ENCODE peak calls at places on chromosomes 5 and 9, in nine cellular contexts. One of them, this sample, is unnamed.

GRCh38 chr9:36102742-36103495 is 33.6 kb upstream of the GLIPR2 start:
- DNase-seq in mucosa of descending colon: peak
- DNase-seq in AG04450: no peak
- DNase-seq in sigmoid colon: peak
- DNase-seq in GM06990: peak
- DNase-seq in foreskin keratinocyte: peak
- DNase-seq in neural progenitor cell: peak
- DNase-seq in fibroblast of lung: peak
- DNase-seq in RWPE1: peak
- DNase-seq in this sample: peak

GRCh38 chr9:122140368-122141193 is 19.0 kb downstream of the NDUFA8 start:
- DNase-seq in mucosa of descending colon: no peak
- DNase-seq in AG04450: no peak
- DNase-seq in sigmoid colon: no peak
- DNase-seq in GM06990: no peak
- DNase-seq in foreskin keratinocyte: peak
- DNase-seq in neural progenitor cell: no peak
- DNase-seq in fibroblast of lung: no peak
- DNase-seq in RWPE1: no peak
- DNase-seq in this sample: no peak

GRCh38 chr5:160342413-160342941 is 27.9 kb downstream of the C1QTNF2 start:
- DNase-seq in mucosa of descending colon: no peak
- DNase-seq in AG04450: no peak
- DNase-seq in sigmoid colon: peak
- DNase-seq in GM06990: no peak
- DNase-seq in foreskin keratinocyte: peak
- DNase-seq in neural progenitor cell: no peak
- DNase-seq in fibroblast of lung: no peak
- DNase-seq in RWPE1: peak
- DNase-seq in this sample: no peak

GRCh38 chr9:79764377-79764776 is 192.6 kb downstream of the TLE4 start:
- DNase-seq in mucosa of descending colon: no peak
- DNase-seq in AG04450: peak
- DNase-seq in sigmoid colon: peak
- DNase-seq in GM06990: no peak
- DNase-seq in foreskin keratinocyte: peak
- DNase-seq in neural progenitor cell: no peak
- DNase-seq in fibroblast of lung: peak
- DNase-seq in RWPE1: peak
- DNase-seq in this sample: no peak

GRCh38 chr5:29697786-29698414 is 1495.6 kb upstream of the CDH6 start:
- DNase-seq in mucosa of descending colon: no peak
- DNase-seq in AG04450: no peak
- DNase-seq in sigmoid colon: no peak
- DNase-seq in GM06990: no peak
- DNase-seq in foreskin keratinocyte: no peak
- DNase-seq in neural progenitor cell: peak
- DNase-seq in fibroblast of lung: no peak
- DNase-seq in RWPE1: peak
- DNase-seq in this sample: no peak

GRCh38 chr9:4097991-4098390 is 201.9 kb downstream of the GLIS3 start:
- DNase-seq in mucosa of descending colon: no peak
- DNase-seq in AG04450: no peak
- DNase-seq in sigmoid colon: no peak
- DNase-seq in GM06990: no peak
- DNase-seq in foreskin keratinocyte: no peak
- DNase-seq in neural progenitor cell: no peak
- DNase-seq in fibroblast of lung: no peak
- DNase-seq in RWPE1: no peak
- DNase-seq in this sample: no peak

GRCh38 chr9:99860266-99860665 is 38.6 kb downstream of the NR4A3 start:
- DNase-seq in mucosa of descending colon: no peak
- DNase-seq in AG04450: no peak
- DNase-seq in sigmoid colon: no peak
- DNase-seq in GM06990: no peak
- DNase-seq in foreskin keratinocyte: no peak
- DNase-seq in neural progenitor cell: no peak
- DNase-seq in fibroblast of lung: no peak
- DNase-seq in RWPE1: no peak
- DNase-seq in this sample: no peak

GRCh38 chr5:65247594-65247993 is 234.1 kb downstream of the ADAMTS6 start:
- DNase-seq in mucosa of descending colon: no peak
- DNase-seq in AG04450: no peak
- DNase-seq in sigmoid colon: no peak
- DNase-seq in GM06990: no peak
- DNase-seq in foreskin keratinocyte: peak
- DNase-seq in neural progenitor cell: no peak
- DNase-seq in fibroblast of lung: no peak
- DNase-seq in RWPE1: no peak
- DNase-seq in this sample: no peak

GRCh38 chr5:149550267-149550582 is 1.0 kb downstream of the CSNK1A1 start:
- DNase-seq in mucosa of descending colon: no peak
- DNase-seq in AG04450: no peak
- DNase-seq in sigmoid colon: no peak
- DNase-seq in GM06990: no peak
- DNase-seq in foreskin keratinocyte: peak
- DNase-seq in neural progenitor cell: no peak
- DNase-seq in fibroblast of lung: peak
- DNase-seq in RWPE1: peak
- DNase-seq in this sample: no peak

GRCh38 chr5:137714931-137715330 is 21.0 kb downstream of the KLHL3 start:
- DNase-seq in mucosa of descending colon: no peak
- DNase-seq in AG04450: no peak
- DNase-seq in sigmoid colon: no peak
- DNase-seq in GM06990: no peak
- DNase-seq in foreskin keratinocyte: no peak
- DNase-seq in neural progenitor cell: no peak
- DNase-seq in fibroblast of lung: no peak
- DNase-seq in RWPE1: no peak
- DNase-seq in this sample: no peak

GRCh38 chr5:35470866-35471265 is 146.8 kb upstream of the SPEF2 start:
- DNase-seq in mucosa of descending colon: no peak
- DNase-seq in AG04450: no peak
- DNase-seq in sigmoid colon: no peak
- DNase-seq in GM06990: no peak
- DNase-seq in foreskin keratinocyte: peak
- DNase-seq in neural progenitor cell: no peak
- DNase-seq in fibroblast of lung: no peak
- DNase-seq in RWPE1: no peak
- DNase-seq in this sample: no peak

GRCh38 chr5:146510528-146510927 is 5.5 kb downstream of the GPR151 start:
- DNase-seq in mucosa of descending colon: no peak
- DNase-seq in AG04450: no peak
- DNase-seq in sigmoid colon: no peak
- DNase-seq in GM06990: no peak
- DNase-seq in foreskin keratinocyte: peak
- DNase-seq in neural progenitor cell: no peak
- DNase-seq in fibroblast of lung: peak
- DNase-seq in RWPE1: no peak
- DNase-seq in this sample: no peak

GRCh38 chr9:124321416-124321815 is 63.7 kb downstream of the NEK6 start:
- DNase-seq in mucosa of descending colon: no peak
- DNase-seq in AG04450: no peak
- DNase-seq in sigmoid colon: no peak
- DNase-seq in GM06990: no peak
- DNase-seq in foreskin keratinocyte: no peak
- DNase-seq in neural progenitor cell: no peak
- DNase-seq in fibroblast of lung: no peak
- DNase-seq in RWPE1: no peak
- DNase-seq in this sample: no peak

GRCh38 chr5:143762636-143763035 is 49.3 kb upstream of the HMHB1 start:
- DNase-seq in mucosa of descending colon: no peak
- DNase-seq in AG04450: no peak
- DNase-seq in sigmoid colon: no peak
- DNase-seq in GM06990: no peak
- DNase-seq in foreskin keratinocyte: no peak
- DNase-seq in neural progenitor cell: no peak
- DNase-seq in fibroblast of lung: no peak
- DNase-seq in RWPE1: no peak
- DNase-seq in this sample: no peak

GRCh38 chr9:21110708-21111576 is 30.7 kb downstream of the IFNW1 start:
- DNase-seq in mucosa of descending colon: no peak
- DNase-seq in AG04450: peak
- DNase-seq in sigmoid colon: no peak
- DNase-seq in GM06990: peak
- DNase-seq in foreskin keratinocyte: peak
- DNase-seq in neural progenitor cell: peak
- DNase-seq in fibroblast of lung: peak
- DNase-seq in RWPE1: peak
- DNase-seq in this sample: no peak

GRCh38 chr5:145340099-145340498 is 495.0 kb downstream of the PRELID2 start:
- DNase-seq in mucosa of descending colon: no peak
- DNase-seq in AG04450: no peak
- DNase-seq in sigmoid colon: no peak
- DNase-seq in GM06990: no peak
- DNase-seq in foreskin keratinocyte: no peak
- DNase-seq in neural progenitor cell: no peak
- DNase-seq in fibroblast of lung: no peak
- DNase-seq in RWPE1: no peak
- DNase-seq in this sample: no peak

GRCh38 chr5:105836263-105836662 is 1834.5 kb downstream of the EFNA5 start:
- DNase-seq in mucosa of descending colon: no peak
- DNase-seq in AG04450: peak
- DNase-seq in sigmoid colon: no peak
- DNase-seq in GM06990: no peak
- DNase-seq in foreskin keratinocyte: no peak
- DNase-seq in neural progenitor cell: no peak
- DNase-seq in fibroblast of lung: peak
- DNase-seq in RWPE1: no peak
- DNase-seq in this sample: no peak

GRCh38 chr9:101530076-101530711 is 3.5 kb upstream of the RNF20 start:
- DNase-seq in mucosa of descending colon: no peak
- DNase-seq in AG04450: peak
- DNase-seq in sigmoid colon: peak
- DNase-seq in GM06990: peak
- DNase-seq in foreskin keratinocyte: peak
- DNase-seq in neural progenitor cell: peak
- DNase-seq in fibroblast of lung: peak
- DNase-seq in RWPE1: peak
- DNase-seq in this sample: peak

GRCh38 chr5:42950466-42951168 is 89.5 kb downstream of the ANXA2R start:
- DNase-seq in mucosa of descending colon: peak
- DNase-seq in AG04450: peak
- DNase-seq in sigmoid colon: peak
- DNase-seq in GM06990: no peak
- DNase-seq in foreskin keratinocyte: peak
- DNase-seq in neural progenitor cell: no peak
- DNase-seq in fibroblast of lung: peak
- DNase-seq in RWPE1: peak
- DNase-seq in this sample: no peak

GRCh38 chr9:91078041-91078441 is 276.4 kb downstream of the SYK start:
- DNase-seq in mucosa of descending colon: no peak
- DNase-seq in AG04450: no peak
- DNase-seq in sigmoid colon: no peak
- DNase-seq in GM06990: no peak
- DNase-seq in foreskin keratinocyte: no peak
- DNase-seq in neural progenitor cell: no peak
- DNase-seq in fibroblast of lung: no peak
- DNase-seq in RWPE1: no peak
- DNase-seq in this sample: no peak

GRCh38 chr5:140169410-140169809 is 5.6 kb upstream of the CYSTM1 start:
- DNase-seq in mucosa of descending colon: no peak
- DNase-seq in AG04450: no peak
- DNase-seq in sigmoid colon: no peak
- DNase-seq in GM06990: no peak
- DNase-seq in foreskin keratinocyte: no peak
- DNase-seq in neural progenitor cell: no peak
- DNase-seq in fibroblast of lung: peak
- DNase-seq in RWPE1: no peak
- DNase-seq in this sample: no peak
- TF ChIP-seq CTCF in mucosa of descending colon: no peak
- TF ChIP-seq CTCF in AG04450: no peak
- TF ChIP-seq CTCF in sigmoid colon: no peak
- TF ChIP-seq CTCF in GM06990: peak
- TF ChIP-seq CTCF in foreskin keratinocyte: peak
- TF ChIP-seq CTCF in neural progenitor cell: peak
- TF ChIP-seq CTCF in fibroblast of lung: no peak
- TF ChIP-seq CTCF in RWPE1: no peak
- TF ChIP-seq CTCF in this sample: no peak

DNA sequence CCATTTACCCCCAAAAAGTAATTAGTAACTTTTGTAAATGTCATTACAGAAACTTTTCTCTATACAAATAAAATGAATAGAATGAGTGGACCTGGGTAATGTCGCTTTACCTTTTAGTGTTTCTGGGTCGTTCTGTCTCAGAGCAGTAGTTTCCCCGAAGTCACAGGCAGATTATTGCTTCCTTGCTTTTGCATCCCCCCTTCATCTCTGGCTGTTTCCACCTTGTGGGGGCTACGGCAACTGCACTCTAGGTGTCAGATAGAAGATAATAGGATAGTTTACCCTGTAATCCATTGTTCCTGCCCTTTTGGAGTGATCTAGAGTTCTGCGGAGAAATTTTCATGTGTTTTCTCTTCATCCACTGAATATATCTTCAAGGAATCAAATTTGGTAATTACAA is 68.7 kb downstream of the PRR16 start:
- DNase-seq in mucosa of descending colon: no peak
- DNase-seq in AG04450: no peak
- DNase-seq in sigmoid colon: no peak
- DNase-seq in GM06990: no peak
- DNase-seq in foreskin keratinocyte: no peak
- DNase-seq in neural progenitor cell: peak
- DNase-seq in fibroblast of lung: no peak
- DNase-seq in RWPE1: no peak
- DNase-seq in this sample: no peak
- TF ChIP-seq CTCF in mucosa of descending colon: no peak
- TF ChIP-seq CTCF in AG04450: peak
- TF ChIP-seq CTCF in sigmoid colon: no peak
- TF ChIP-seq CTCF in GM06990: peak
- TF ChIP-seq CTCF in foreskin keratinocyte: peak
- TF ChIP-seq CTCF in neural progenitor cell: peak
- TF ChIP-seq CTCF in fibroblast of lung: no peak
- TF ChIP-seq CTCF in RWPE1: no peak
- TF ChIP-seq CTCF in this sample: peak

GRCh38 chr5:1193591-1193985 is 7.8 kb upstream of the SLC6A19 start:
- DNase-seq in mucosa of descending colon: peak
- DNase-seq in AG04450: no peak
- DNase-seq in sigmoid colon: no peak
- DNase-seq in GM06990: no peak
- DNase-seq in foreskin keratinocyte: no peak
- DNase-seq in neural progenitor cell: no peak
- DNase-seq in fibroblast of lung: no peak
- DNase-seq in RWPE1: no peak
- DNase-seq in this sample: no peak
- TF ChIP-seq CTCF in mucosa of descending colon: no peak
- TF ChIP-seq CTCF in AG04450: no peak
- TF ChIP-seq CTCF in sigmoid colon: no peak
- TF ChIP-seq CTCF in GM06990: no peak
- TF ChIP-seq CTCF in foreskin keratinocyte: no peak
- TF ChIP-seq CTCF in neural progenitor cell: no peak
- TF ChIP-seq CTCF in fibroblast of lung: no peak
- TF ChIP-seq CTCF in RWPE1: no peak
- TF ChIP-seq CTCF in this sample: no peak

DNA sequence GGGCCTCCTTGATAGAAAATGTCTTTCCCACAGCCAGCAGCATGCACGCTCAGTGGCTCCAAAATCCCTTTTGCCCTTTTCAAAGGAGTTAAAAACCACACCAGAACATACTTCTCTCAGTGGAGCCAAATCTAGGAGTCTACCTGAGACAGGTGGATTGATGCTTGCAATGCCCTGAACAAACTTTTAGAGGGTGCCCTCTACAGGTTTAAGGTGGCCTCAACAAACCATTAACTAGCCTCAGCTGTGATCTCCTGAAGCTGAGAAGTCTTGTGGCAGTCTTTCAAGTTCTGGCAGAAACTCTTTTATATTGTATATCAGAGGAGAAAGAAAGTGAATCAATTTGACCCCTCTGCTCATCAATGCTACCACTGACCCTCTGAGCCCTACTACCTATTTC is 125.4 kb downstream of the MED27 start:
- DNase-seq in mucosa of descending colon: no peak
- DNase-seq in AG04450: no peak
- DNase-seq in sigmoid colon: no peak
- DNase-seq in GM06990: no peak
- DNase-seq in foreskin keratinocyte: peak
- DNase-seq in neural progenitor cell: peak
- DNase-seq in fibroblast of lung: no peak
- DNase-seq in RWPE1: no peak
- DNase-seq in this sample: no peak
- TF ChIP-seq CTCF in mucosa of descending colon: no peak
- TF ChIP-seq CTCF in AG04450: peak
- TF ChIP-seq CTCF in sigmoid colon: no peak
- TF ChIP-seq CTCF in GM06990: peak
- TF ChIP-seq CTCF in foreskin keratinocyte: peak
- TF ChIP-seq CTCF in neural progenitor cell: peak
- TF ChIP-seq CTCF in fibroblast of lung: no peak
- TF ChIP-seq CTCF in RWPE1: no peak
- TF ChIP-seq CTCF in this sample: peak